ENCODE peak calls at places on chromosomes 12 and 14, in four cellular contexts. J is T-cell, O is activated T-cell treated with anti-CD3 and anti-CD28 coated beads for 1 hour, Y is transverse colon. W is an unnamed sample.

GRCh38 chr14:89630096-89630829 is 213.2 kb upstream of the FOXN3 start:
- DNase-seq in J (no peak), O (no peak), Y (no peak), W (no peak)

GRCh38 chr12:49389092-49389703 is 21.9 kb downstream of the SPATS2 start:
- DNase-seq in J (peak), O (peak), Y (peak), W (peak)

GRCh38 chr14:77882631-77883030 is 82.7 kb downstream of the ADCK1 start:
- DNase-seq in J (no peak), O (no peak), Y (no peak), W (no peak)

GRCh38 chr14:77026166-77026929 is 2.2 kb downstream of the IRF2BPL start:
- DNase-seq in J (no peak), O (no peak), Y (no peak), W (peak)

GRCh38 chr12:117134059-117134458 is 34.8 kb upstream of the TESC start:
- DNase-seq in J (peak), O (peak), Y (no peak), W (no peak)

GRCh38 chr12:68665016-68665569 is 21.7 kb upstream of the NUP107 start:
- DNase-seq in J (no peak), O (no peak), Y (no peak), W (no peak)

GRCh38 chr12:13255792-13256704 is 59.5 kb downstream of the EMP1 start:
- DNase-seq in J (peak), O (peak), Y (peak), W (peak)

GRCh38 chr12:47110706-47111391 is 31.1 kb upstream of the AMIGO2 start:
- DNase-seq in J (no peak), O (no peak), Y (no peak), W (no peak)

GRCh38 chr12:47801170-47801903 is 18.4 kb downstream of the HDAC7 start:
- DNase-seq in J (no peak), O (no peak), Y (no peak), W (peak)

GRCh38 chr14:38254565-38255407 is 1.1 kb downstream of the CLEC14A start:
- DNase-seq in J (no peak), O (no peak), Y (no peak), W (peak)

GRCh38 chr14:20614038-20614840 is 23.1 kb upstream of the RNASE12 start:
- DNase-seq in J (peak), O (peak), Y (no peak), W (no peak)

GRCh38 chr12:104738841-104739642 is 219.0 kb downstream of the SLC41A2 start:
- DNase-seq in J (no peak), O (no peak), Y (no peak), W (no peak)

GRCh38 chr14:67411820-67412421 is at the start of gene PLEK2:
- DNase-seq in J (peak), O (peak), Y (peak), W (peak)

GRCh38 chr14:84181072-84181471 is 1348.9 kb upstream of the FLRT2 start:
- DNase-seq in J (no peak), O (no peak), Y (no peak), W (no peak)

GRCh38 chr14:101372494-101372813 is 188.8 kb upstream of the DIO3 start:
- DNase-seq in J (no peak), O (no peak), Y (no peak), W (no peak)

GRCh38 chr12:51349026-51349425 is 2.5 kb upstream of the CELA1 start:
- DNase-seq in J (no peak), O (no peak), Y (no peak), W (no peak)

GRCh38 chr12:67645571-67645970 is 3.0 kb upstream of the DYRK2 start:
- DNase-seq in J (no peak), O (no peak), Y (no peak), W (no peak)

GRCh38 chr14:65223636-65224035 is 121.3 kb upstream of the MAX start:
- DNase-seq in J (no peak), O (no peak), Y (no peak), W (no peak)

GRCh38 chr12:52673216-52673615 is 7.0 kb downstream of the KRT1 start:
- DNase-seq in J (no peak), O (no peak), Y (no peak), W (no peak)

GRCh38 chr12:8996682-8997405 is 7.5 kb downstream of the KLRG1 start:
- DNase-seq in J (no peak), O (no peak), Y (no peak), W (no peak)

GRCh38 chr14:68682166-68683103 is 110.4 kb downstream of the ZFP36L1 start:
- DNase-seq in J (no peak), O (no peak), Y (peak), W (no peak)

W was measured in left ventricle myocardium superior.